ENCODE peak calls at places on chromosomes 13 and 19, in five cellular contexts. I is GM13977; P is ovary; A is endothelial cell; O is CD8-positive, alpha-beta T cell. E is an unnamed sample.

GRCh38 chr19:7068599-7068998 is 904 bp upstream of the ZNF557 start:
- DNase-seq in O (no peak), A (no peak), P (no peak), I (no peak), E (no peak)

GRCh38 chr19:42370667-42371066 is 19.4 kb downstream of the CNFN start:
- DNase-seq in I (no peak), P (no peak), O (no peak), A (no peak), E (no peak)

GRCh38 chr13:87311165-87311564 is 360.0 kb upstream of the SLITRK5 start:
- DNase-seq in O (no peak), I (no peak), P (no peak), A (no peak), E (no peak)

GRCh38 chr19:14004619-14005380 is 1.3 kb downstream of the RFX1 start:
- DNase-seq in P (no peak), I (peak), O (no peak), A (no peak), E (no peak)

GRCh38 chr13:23707674-23708073 is 137.5 kb downstream of the TNFRSF19 start:
- DNase-seq in A (no peak), P (no peak), O (no peak), I (no peak), E (no peak)

GRCh38 chr19:18588611-18589379 is at the start of gene REX1BD:
- DNase-seq in I (peak), P (peak), O (peak), A (peak), E (peak)

GRCh38 chr19:43624933-43625332 is 5.5 kb upstream of the ZNF428 start:
- DNase-seq in I (peak), P (no peak), A (peak), O (peak), E (peak)

GRCh38 chr13:29547135-29547534 is 48.4 kb downstream of the SLC7A1 start:
- DNase-seq in I (no peak), P (no peak), A (peak), O (no peak), E (no peak)

GRCh38 chr13:59774511-59774911 is 389.2 kb downstream of the DIAPH3 start:
- DNase-seq in A (no peak), P (no peak), I (no peak), O (no peak), E (no peak)

GRCh38 chr13:45167611-45168554 is 33.0 kb downstream of the KCTD4 start:
- DNase-seq in A (no peak), O (no peak), I (no peak), P (no peak), E (no peak)

GRCh38 chr13:24737042-24737441 is 26.9 kb upstream of the RNF17 start:
- DNase-seq in A (no peak), P (no peak), O (no peak), I (no peak), E (no peak)

GRCh38 chr19:39498262-39499081 is at the start of gene DLL3:
- DNase-seq in A (peak), I (no peak), P (no peak), O (no peak), E (peak)

GRCh38 chr19:5142725-5143097 is 173.8 kb downstream of the KDM4B start:
- DNase-seq in A (no peak), I (no peak), P (no peak), O (no peak), E (no peak)

GRCh38 chr19:42442833-42443232 is at the start of gene CXCL17:
- DNase-seq in A (no peak), P (no peak), O (no peak), I (no peak), E (no peak)

GRCh38 chr19:55857974-55858373 is 21.6 kb downstream of the NLRP4 start:
- DNase-seq in A (no peak), O (no peak), P (no peak), I (no peak), E (no peak)

GRCh38 chr13:33992891-33993336 is 175.0 kb downstream of the RFC3 start:
- DNase-seq in P (no peak), O (no peak), I (no peak), A (no peak), E (no peak)

GRCh38 chr19:47239610-47240296 is 8.8 kb upstream of the BBC3 start:
- DNase-seq in A (peak), I (peak), P (peak), O (peak), E (peak)

GRCh38 chr13:102141625-102142472 is 260.0 kb downstream of the FGF14 start:
- DNase-seq in P (no peak), I (peak), O (no peak), A (no peak), E (peak)

GRCh38 chr13:81602236-81602635 is 1261.3 kb upstream of the SPRY2 start:
- DNase-seq in A (no peak), O (no peak), I (no peak), P (no peak), E (no peak)

GRCh38 chr13:51826606-51827005 is 18.4 kb downstream of the TMEM272 start:
- DNase-seq in I (no peak), P (no peak), O (no peak), A (no peak), E (no peak)

GRCh38 chr13:57437587-57437986 is 194.0 kb upstream of the PCDH17 start:
- DNase-seq in O (no peak), A (no peak), I (no peak), P (no peak), E (no peak)

GRCh38 chr19:46759817-46760333 is 13.6 kb upstream of the STRN4 start:
- DNase-seq in I (no peak), O (no peak), A (no peak), P (no peak), E (no peak)

GRCh38 chr19:46287585-46287984 is 9.3 kb upstream of the HIF3A start:
- DNase-seq in A (no peak), I (no peak), O (no peak), P (no peak), E (no peak)

GRCh38 chr13:50400930-50401553 is 385.8 kb downstream of the KCNRG start:
- DNase-seq in A (no peak), I (no peak), O (no peak), P (no peak), E (no peak)

GRCh38 chr13:70795484-70795883 is 687.2 kb upstream of the KLHL1 start:
- DNase-seq in O (no peak), I (no peak), A (no peak), P (no peak), E (no peak)

GRCh38 chr19:5893907-5894703 is 9.5 kb downstream of the NDUFA11 start:
- DNase-seq in P (no peak), A (no peak), I (no peak), O (no peak), E (no peak)

GRCh38 chr13:71699342-71699741 is 167.7 kb downstream of the DACH1 start:
- DNase-seq in A (no peak), O (no peak), I (no peak), P (no peak), E (no peak)

GRCh38 chr19:56369886-56370676 is 23.3 kb downstream of the ZNF582 start:
- DNase-seq in P (no peak), I (no peak), O (no peak), A (no peak), E (no peak)

GRCh38 chr19:38434549-38435051 is 1.1 kb downstream of the RYR1 start:
- DNase-seq in A (no peak), O (no peak), I (no peak), P (no peak), E (no peak)

GRCh38 chr13:72645521-72645920 is 81.9 kb downstream of the MZT1 start:
- DNase-seq in I (no peak), O (no peak), A (no peak), P (no peak), E (no peak)

GRCh38 chr13:32039488-32040013 is 8.0 kb downstream of the FRY start:
- DNase-seq in O (no peak), P (no peak), A (no peak), I (no peak), E (no peak)

GRCh38 chr13:39327080-39327479 is 275.9 kb downstream of the LHFPL6 start:
- DNase-seq in O (no peak), I (no peak), P (no peak), A (no peak), E (no peak)

GRCh38 chr13:44048326-44048725 is 168.6 kb downstream of the LACC1 start:
- DNase-seq in P (no peak), O (no peak), A (no peak), I (no peak), E (no peak)

GRCh38 chr19:19613456-19613855 is 5.0 kb downstream of the PBX4 start:
- DNase-seq in P (no peak), O (no peak), I (no peak), A (no peak), E (no peak)

GRCh38 chr13:25906211-25906661 is 145.6 kb downstream of the SHISA2 start:
- DNase-seq in O (no peak), P (no peak), A (no peak), I (no peak), E (no peak)

GRCh38 chr19:5023128-5023571 is 54.2 kb downstream of the KDM4B start:
- DNase-seq in P (peak), I (no peak), A (no peak), O (no peak), E (no peak)

GRCh38 chr13:36382030-36382429 is 35.8 kb upstream of the SPART start:
- DNase-seq in I (no peak), O (no peak), A (no peak), P (no peak), E (no peak)

GRCh38 chr19:42281175-42282035 is 12.4 kb downstream of the CIC start:
- DNase-seq in A (no peak), I (peak), O (no peak), P (peak), E (no peak)

DNA sequence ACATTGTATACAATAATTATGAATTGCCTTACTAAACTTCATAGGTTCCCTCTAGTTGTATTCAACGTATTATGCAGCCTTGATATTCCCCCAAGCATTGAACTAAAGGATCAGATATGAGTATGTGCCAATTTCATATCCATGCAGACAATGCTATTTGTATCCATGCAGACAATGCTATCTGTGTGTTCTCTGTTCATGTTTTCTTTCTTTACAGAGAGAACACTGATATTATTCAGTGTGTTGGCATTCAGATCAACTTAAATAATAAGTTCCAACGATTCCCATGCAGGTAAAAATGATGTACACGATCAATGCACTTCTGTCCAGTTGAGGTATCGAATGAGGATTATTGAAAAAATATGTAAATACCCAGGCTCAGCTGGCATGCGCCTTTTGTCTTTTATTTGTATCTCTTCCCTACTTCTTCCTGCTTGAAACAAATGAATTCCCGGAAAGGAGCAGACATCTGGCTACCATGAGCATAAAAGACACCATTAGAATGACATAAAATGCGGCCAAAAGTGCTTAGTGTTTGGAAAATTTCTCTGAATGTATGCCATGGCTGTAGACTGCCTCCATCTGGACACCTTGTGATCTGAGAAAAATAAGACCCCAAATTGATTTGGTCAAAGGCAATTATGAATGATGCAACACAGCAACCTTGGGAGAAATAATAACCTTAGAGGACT is 731.5 kb downstream of the SLITRK1 start:
- DNase-seq in P (no peak), A (no peak), I (no peak), O (no peak), E (no peak)
- TF ChIP-seq CTCF in P (no peak), A (no peak), I (no peak), O (no peak), E (no peak)

DNA sequence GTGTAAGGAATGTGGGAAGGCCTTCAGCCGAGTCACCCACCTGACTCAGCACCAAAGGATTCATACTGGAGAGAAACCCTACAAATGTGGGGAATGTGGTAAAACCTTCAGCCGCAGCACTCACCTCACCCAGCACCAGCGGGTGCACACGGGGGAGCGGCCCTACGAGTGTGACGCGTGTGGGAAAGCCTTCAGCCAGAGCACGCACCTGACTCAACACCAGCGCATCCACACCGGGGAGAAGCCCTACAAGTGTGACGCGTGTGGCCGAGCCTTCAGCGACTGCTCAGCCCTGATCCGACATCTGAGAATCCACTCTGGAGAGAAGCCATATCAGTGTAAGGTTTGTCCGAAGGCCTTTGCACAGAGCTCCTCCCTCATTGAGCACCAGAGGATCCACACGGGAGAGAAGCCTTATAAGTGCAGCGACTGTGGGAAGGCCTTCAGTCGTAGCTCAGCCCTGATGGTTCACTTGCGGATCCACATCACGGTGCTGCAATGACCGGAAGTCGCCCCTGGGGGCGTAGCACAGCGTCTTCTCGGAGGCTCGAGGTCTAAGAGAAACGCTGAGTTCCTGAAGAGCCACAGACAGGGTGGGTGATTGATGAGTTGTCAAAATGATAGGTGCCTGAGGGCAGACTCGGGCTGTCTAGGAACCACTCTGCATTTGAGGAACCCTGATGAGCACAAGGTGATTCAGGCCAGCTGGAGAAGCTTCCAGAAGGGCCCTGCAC is 12.2 kb downstream of the ZSCAN22 start:
- DNase-seq in A (peak), O (no peak), P (no peak), I (no peak), E (no peak)
- TF ChIP-seq CTCF in A (peak), O (no peak), P (no peak), I (no peak), E (no peak)

GRCh38 chr19:3881272-3882040 is 971 bp downstream of the ATCAY start:
- DNase-seq in A (no peak), P (no peak), I (no peak), O (no peak), E (no peak)

GRCh38 chr19:3880471-3881271 is at the start of gene ATCAY:
- DNase-seq in A (no peak), O (no peak), I (no peak), P (no peak), E (no peak)

GRCh38 chr19:3882041-3882384 is 1.5 kb downstream of the ATCAY start:
- DNase-seq in A (no peak), I (no peak), P (no peak), O (no peak), E (no peak)

GRCh38 chr19:3879656-3880055 is 829 bp upstream of the ATCAY start:
- DNase-seq in I (no peak), P (no peak), A (no peak), O (no peak), E (no peak)
- TF ChIP-seq CTCF in I (peak), P (no peak), A (peak), O (no peak), E (no peak)

GRCh38 chr19:1466018-1466460 is 13.0 kb downstream of the C19orf25 start:
- DNase-seq in P (no peak), I (no peak), A (no peak), O (no peak), E (no peak)
- TF ChIP-seq CTCF in P (no peak), I (no peak), A (peak), O (no peak), E (no peak)

DNA sequence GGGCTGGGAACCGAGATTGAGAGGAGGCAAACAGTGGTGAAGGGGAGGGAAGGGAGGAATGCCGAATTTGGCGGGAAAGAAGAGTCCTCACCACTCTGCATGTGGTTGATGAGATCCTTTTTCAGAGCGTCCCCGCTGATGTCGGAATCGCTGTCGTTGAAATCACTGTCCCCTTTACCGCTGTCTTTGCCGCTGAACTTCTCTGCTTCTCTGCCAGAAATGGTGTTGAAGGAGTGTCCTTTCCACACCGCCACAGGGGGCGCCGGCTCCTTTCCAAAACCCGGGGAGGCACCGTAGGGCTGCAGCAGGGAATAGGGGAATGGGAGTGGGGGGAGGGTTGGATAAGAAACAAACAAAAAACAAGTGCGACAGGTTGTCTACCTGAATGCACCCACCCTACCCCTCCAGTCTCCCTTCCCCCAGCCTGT is 3.1 kb downstream of the PCDH8 start:
- DNase-seq in O (no peak), I (peak), A (peak), P (no peak), E (no peak)
- TF ChIP-seq CTCF in O (no peak), I (no peak), A (no peak), P (no peak), E (no peak)

GRCh38 chr13:27448308-27448707 is 2.1 kb downstream of the MTIF3 start:
- DNase-seq in I (no peak), A (no peak), O (no peak), P (no peak), E (no peak)

GRCh38 chr13:27450921-27451461 is 627 bp upstream of the MTIF3 start:
- DNase-seq in P (peak), O (no peak), I (peak), A (peak), E (peak)

GRCh38 chr13:27449081-27449603 is 1.2 kb downstream of the MTIF3 start:
- DNase-seq in I (no peak), P (no peak), O (no peak), A (no peak), E (no peak)

GRCh38 chr13:27446986-27447583 is 3.3 kb downstream of the MTIF3 start:
- DNase-seq in A (no peak), I (no peak), O (no peak), P (no peak), E (no peak)

GRCh38 chr13:27449936-27450828 is at the start of gene MTIF3:
- DNase-seq in P (peak), I (peak), A (peak), O (peak), E (peak)
- TF ChIP-seq CTCF in P (no peak), I (no peak), A (no peak), O (no peak), E (no peak)

GRCh38 chr19:16115309-16116039 is 3.8 kb downstream of the RAB8A start:
- DNase-seq in O (no peak), I (no peak), A (no peak), P (no peak), E (no peak)
- TF ChIP-seq CTCF in O (no peak), I (no peak), A (no peak), P (no peak), E (no peak)

GRCh38 chr19:29665826-29666633 is 769 bp downstream of the PLEKHF1 start:
- DNase-seq in P (peak), O (no peak), I (no peak), A (no peak), E (peak)

GRCh38 chr19:29662604-29663404 is 2.5 kb upstream of the PLEKHF1 start:
- DNase-seq in I (no peak), P (peak), A (no peak), O (no peak), E (no peak)

GRCh38 chr19:29663861-29664752 is 1.2 kb upstream of the PLEKHF1 start:
- DNase-seq in P (no peak), A (no peak), I (no peak), O (no peak), E (no peak)

GRCh38 chr19:29665215-29665825 is at the start of gene PLEKHF1:
- DNase-seq in A (peak), I (peak), P (peak), O (peak), E (peak)

DNA sequence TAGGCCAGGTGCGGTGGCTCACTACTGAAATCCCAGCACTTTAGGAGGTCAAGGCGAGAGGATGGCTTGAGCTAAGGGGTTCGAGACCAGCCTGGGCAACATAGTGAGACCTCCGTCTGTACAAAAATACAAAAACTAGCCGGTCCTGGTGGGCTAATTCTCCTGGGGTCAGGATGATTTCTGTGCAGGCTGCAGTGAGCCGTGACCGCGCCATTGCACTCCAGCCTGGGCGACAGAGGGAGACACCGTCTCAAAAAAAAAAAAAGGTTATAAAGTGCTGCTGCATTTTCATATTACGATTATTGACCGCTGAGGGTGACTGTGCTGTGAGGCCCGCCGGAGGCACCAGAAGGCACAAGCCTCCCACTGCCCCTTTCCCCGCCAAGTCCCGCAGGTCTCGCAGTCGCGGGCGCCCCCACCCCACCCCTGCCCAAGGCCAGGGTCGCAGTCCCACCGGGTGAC is 477 bp upstream of the PLEKHF1 start:
- DNase-seq in P (no peak), O (no peak), I (no peak), A (no peak), E (no peak)
- TF ChIP-seq CTCF in P (no peak), O (no peak), I (no peak), A (no peak), E (peak)

GRCh38 chr19:51439021-51439465 is 19.2 kb downstream of the SIGLEC8 start:
- DNase-seq in O (peak), P (no peak), I (peak), A (no peak), E (peak)
- TF ChIP-seq CTCF in O (peak), P (no peak), I (peak), A (no peak), E (peak)

E was measured in GM13976.